ENCODE peak calls at places on chromosomes 12 and 14, in ten cellular contexts. X is HFF-Myc; T is ovary; S is PC-9; P is CD8-positive, alpha-beta T cell; E is heart left ventricle; I is A549; J is tibial artery; U is stomach; Z is DND-41. R is an unnamed sample.

GRCh38 chr12:101375573-101375972 is 32.0 kb downstream of the ARL1 start:
- DNase-seq in P (no peak), U (no peak), X (no peak), S (no peak), T (no peak), J (no peak), I (no peak), E (no peak), Z (no peak), R (no peak)

GRCh38 chr14:65500075-65500474 is 87.5 kb downstream of the FUT8 start:
- DNase-seq in J (no peak), S (no peak), E (no peak), Z (no peak), X (no peak), P (no peak), I (no peak), U (no peak), T (no peak), R (no peak)

GRCh38 chr12:95859344-95859816 is 628 bp downstream of the SNRPF start:
- DNase-seq in Z (peak; percentile 18), E (no peak), U (no peak), S (peak; percentile 54), P (no peak), X (no peak), J (no peak), T (no peak), I (peak; percentile 38), R (no peak)

GRCh38 chr14:68894802-68895201 is 84.3 kb downstream of the ACTN1 start:
- DNase-seq in P (no peak), E (no peak), J (no peak), T (no peak), U (no peak), I (no peak), Z (no peak), X (no peak), S (no peak), R (no peak)

GRCh38 chr12:45051490-45052105 is 699 bp upstream of the DBX2 start:
- DNase-seq in P (no peak), T (no peak), J (no peak), Z (no peak), I (no peak), U (no peak), X (peak; percentile 16), S (no peak), E (no peak), R (no peak)

GRCh38 chr14:70773182-70773862 is 36.0 kb downstream of the MAP3K9 start:
- DNase-seq in U (no peak), S (no peak), J (no peak), I (no peak), P (no peak), E (no peak), Z (no peak), T (no peak), X (no peak), R (no peak)

GRCh38 chr12:113980537-113981337 is 14.6 kb upstream of the RBM19 start:
- DNase-seq in T (no peak), I (peak; percentile 79), X (peak; percentile 54), P (no peak), Z (peak; percentile 51), U (no peak), S (no peak), J (no peak), E (no peak), R (peak; percentile 20)

GRCh38 chr12:121911824-121912585 is 6.4 kb upstream of the CFAP251 start:
- DNase-seq in Z (no peak), J (no peak), I (no peak), E (no peak), S (no peak), X (no peak), P (no peak), T (no peak), U (no peak), R (no peak)

GRCh38 chr12:102542816-102543448 is 62.6 kb upstream of the IGF1 start:
- DNase-seq in J (no peak), X (no peak), U (no peak), I (no peak), E (peak; percentile 71), S (no peak), P (no peak), T (peak; percentile 53), Z (no peak), R (no peak)

GRCh38 chr12:15494329-15495046 is 172.2 kb downstream of the PTPRO start:
- DNase-seq in Z (no peak), S (no peak), P (no peak), U (no peak), E (no peak), J (no peak), T (no peak), X (no peak), I (no peak), R (no peak)

GRCh38 chr14:73997108-73997943 is 21.8 kb downstream of the ENTPD5 start:
- DNase-seq in I (no peak), Z (no peak), J (no peak), P (no peak), U (no peak), S (no peak), T (no peak), X (no peak), E (no peak), R (no peak)

GRCh38 chr14:99598774-99599173 is 5.2 kb downstream of the CCDC85C start:
- DNase-seq in T (no peak), U (no peak), J (no peak), X (no peak), E (no peak), P (no peak), S (no peak), Z (no peak), I (no peak), R (no peak)

GRCh38 chr12:54658306-54659264 is 10.4 kb upstream of the DCD start:
- DNase-seq in I (peak; percentile 62), T (no peak), E (no peak), X (peak; percentile 2), P (no peak), S (no peak), J (no peak), Z (peak; percentile 56), U (peak; percentile 72), R (peak; percentile 55)

GRCh38 chr12:3574986-3575385 is 84.0 kb downstream of the PRMT8 start:
- DNase-seq in I (no peak), T (no peak), Z (no peak), P (no peak), S (no peak), X (no peak), U (no peak), J (no peak), E (no peak), R (no peak)

GRCh38 chr12:124939428-124940142 is 25.1 kb upstream of the UBC start:
- DNase-seq in P (peak; percentile 85), U (peak; percentile 86), E (peak; percentile 86), Z (peak; percentile 89), J (peak; percentile 92), T (peak; percentile 93), X (peak; percentile 94), I (peak; percentile 97), S (peak; percentile 87), R (peak; percentile 87)

GRCh38 chr12:124940143-124940392 is 25.6 kb upstream of the UBC start:
- DNase-seq in I (no peak), Z (no peak), T (no peak), U (no peak), X (no peak), P (no peak), J (no peak), S (no peak), E (no peak), R (no peak)

GRCh38 chr12:124940393-124941169 is 26.1 kb upstream of the UBC start:
- DNase-seq in I (peak; percentile 96), P (peak; percentile 82), Z (peak; percentile 91), J (peak; percentile 94), U (peak; percentile 89), S (peak; percentile 88), E (peak; percentile 94), T (peak; percentile 89), X (peak; percentile 92), R (peak; percentile 85)

GRCh38 chr12:124938606-124939427 is 24.4 kb upstream of the UBC start:
- DNase-seq in J (peak; percentile 86), U (peak; percentile 66), S (no peak), E (peak; percentile 74), P (peak; percentile 68), X (peak; percentile 81), T (peak; percentile 78), Z (peak; percentile 70), I (peak; percentile 97), R (no peak)

GRCh38 chr12:124941170-124941527 is 26.7 kb upstream of the UBC start:
- DNase-seq in J (no peak), Z (no peak), T (no peak), S (no peak), U (no peak), I (no peak), X (no peak), P (no peak), E (peak; percentile 8), R (no peak)
- H3K4me3 ChIP-seq in J (peak overlapping the region; percentile 56), Z (peak overlapping the region; percentile 54), T (no peak overlapping the region), S (peak overlapping the region; percentile 67), U (peak overlapping the region; percentile 50), I (peak overlapping the region; percentile 32), X (peak overlapping the region; percentile 26), P (peak overlapping the region; percentile 65), E (no peak overlapping the region), R (peak overlapping the region; percentile 46)

GRCh38 chr14:36580141-36580855 is 2.1 kb downstream of the NKX2-8 start:
- DNase-seq in Z (no peak), T (no peak), S (no peak), P (no peak), U (no peak), J (no peak), I (no peak), X (no peak), E (no peak), R (no peak)
- H3K4me3 ChIP-seq in Z (no peak overlapping the region), T (no peak overlapping the region), S (no peak overlapping the region), P (no peak overlapping the region), U (no peak overlapping the region), J (peak overlapping the region; percentile 54), I (peak overlapping the region; percentile 74), X (no peak overlapping the region), E (peak overlapping the region; percentile 30), R (peak overlapping the region; percentile 65)

DNA sequence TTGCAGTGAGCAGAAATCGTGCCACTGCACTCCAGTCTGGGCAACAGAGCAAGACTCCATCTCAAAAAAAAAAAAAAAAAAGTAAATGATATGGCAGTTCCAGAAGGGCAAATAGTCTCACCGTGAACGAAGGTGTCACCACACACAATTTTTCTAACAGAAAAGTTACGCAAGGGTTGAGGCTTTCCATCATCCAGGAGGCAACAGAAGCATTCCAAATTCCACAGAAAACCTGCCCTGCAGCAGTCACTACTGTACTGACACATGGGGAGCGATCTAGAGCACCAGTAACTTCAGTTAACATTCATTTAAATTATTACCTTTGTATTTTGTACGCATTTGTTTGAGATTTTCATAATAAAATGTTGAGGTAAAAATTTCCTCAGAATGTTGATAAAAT is 24.8 kb downstream of the TMCC3 start:
- DNase-seq in E (no peak), P (no peak), I (no peak), X (no peak), U (no peak), Z (no peak), T (no peak), S (peak; percentile 37), J (no peak), R (no peak)
- H3K4me3 ChIP-seq in E (no peak overlapping the region), P (no peak overlapping the region), I (no peak overlapping the region), X (no peak overlapping the region), U (no peak overlapping the region), Z (no peak overlapping the region), T (no peak overlapping the region), S (no peak overlapping the region), J (no peak overlapping the region), R (no peak overlapping the region)

DNA sequence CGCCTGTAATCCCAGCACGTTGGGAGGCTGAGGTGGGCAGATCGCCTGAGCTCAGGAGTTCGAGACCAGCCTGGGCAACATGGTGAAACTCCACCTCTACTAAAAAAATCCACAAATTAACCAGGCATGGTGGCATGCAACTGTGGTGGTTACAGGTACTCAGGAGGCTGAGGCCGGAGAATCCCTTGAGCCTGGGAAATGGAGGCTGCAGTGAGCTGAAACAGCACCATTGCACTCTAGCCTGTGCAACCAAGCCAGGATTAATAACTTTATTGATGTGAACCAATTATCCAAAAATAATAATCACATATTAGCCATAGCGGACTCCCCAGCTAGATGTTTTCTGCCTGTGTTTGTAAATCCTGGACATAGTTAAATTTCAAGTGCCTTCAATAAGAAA is 1.8 kb upstream of the NUDT4 start:
- DNase-seq in J (no peak), S (no peak), T (no peak), P (no peak), Z (no peak), E (no peak), X (no peak), I (no peak), U (no peak), R (no peak)
- H3K4me3 ChIP-seq in J (peak overlapping the region; percentile 84), S (peak overlapping the region; percentile 79), T (no peak overlapping the region), P (no peak overlapping the region), Z (no peak overlapping the region), E (peak overlapping the region; percentile 80), X (no peak overlapping the region), I (no peak overlapping the region), U (no peak overlapping the region), R (peak overlapping the region; percentile 95)

R was measured in pancreas.